ENCODE peak calls at places on chromosomes 2 and 18, in nine cellular contexts. Y is Karpas-422, E is fibroblast of lung, P is PC-3, V is H9, N is NT2/D1, Z is GM23248, F is endothelial cell of umbilical vein, L is neuronal stem cell. I is an unnamed sample.
A peak's percentile ranks its signal among the peaks of the same experiment; 100 is the strongest.

GRCh38 chr2:23351388-23352141 is 33.4 kb upstream of the KLHL29 start:
- DNase-seq in Y (peak; percentile 56), E (peak; percentile 71), P (peak; percentile 69), V (peak; percentile 90), N (peak; percentile 78), Z (peak; percentile 93), F (peak; percentile 74), L (peak; percentile 69), I (no peak)

GRCh38 chr2:144288428-144288827 is 231.5 kb downstream of the ZEB2 start:
- DNase-seq in Y (no peak), E (peak; percentile 32), P (no peak), V (no peak), N (no peak), Z (no peak), F (no peak), L (no peak), I (no peak)

GRCh38 chr2:200782243-200782642 is 29.5 kb upstream of the BZW1 start:
- DNase-seq in Y (no peak), E (no peak), P (no peak), V (no peak), N (no peak), Z (no peak), F (no peak), L (no peak), I (no peak)

GRCh38 chr2:191995285-191995684 is 148.4 kb upstream of the CAVIN2 start:
- DNase-seq in Y (no peak), E (no peak), P (peak; percentile 20), V (no peak), N (no peak), Z (peak; percentile 26), F (peak; percentile 47), L (no peak), I (no peak)

GRCh38 chr18:67318651-67319050 is 197.9 kb downstream of the DSEL start:
- DNase-seq in Y (no peak), E (peak; percentile 34), P (peak; percentile 10), V (no peak), N (no peak), Z (peak; percentile 63), F (no peak), L (no peak), I (no peak)

GRCh38 chr2:199966405-199966804 is 11.0 kb downstream of the MAIP1 start:
- DNase-seq in Y (no peak), E (no peak), P (no peak), V (no peak), N (no peak), Z (no peak), F (no peak), L (no peak), I (no peak)

GRCh38 chr2:165208094-165208493 is 4.2 kb upstream of the SCN3A start:
- DNase-seq in Y (no peak), E (no peak), P (no peak), V (no peak), N (no peak), Z (no peak), F (no peak), L (no peak), I (no peak)

GRCh38 chr2:200860092-200860795 is 4.2 kb downstream of the CLK1 start:
- DNase-seq in Y (no peak), E (peak; percentile 37), P (no peak), V (no peak), N (no peak), Z (peak; percentile 86), F (peak; percentile 49), L (no peak), I (no peak)

GRCh38 chr2:71348302-71348701 is 16.7 kb downstream of the ZNF638 start:
- DNase-seq in Y (peak; percentile 71), E (peak; percentile 40), P (peak; percentile 39), V (no peak), N (no peak), Z (peak; percentile 60), F (peak; percentile 48), L (no peak), I (no peak)

GRCh38 chr2:231425811-231426703 is 30.5 kb downstream of the B3GNT7 start:
- DNase-seq in Y (no peak), E (no peak), P (peak; percentile 34), V (peak; percentile 62), N (peak; percentile 47), Z (no peak), F (no peak), L (no peak), I (no peak)

DNA sequence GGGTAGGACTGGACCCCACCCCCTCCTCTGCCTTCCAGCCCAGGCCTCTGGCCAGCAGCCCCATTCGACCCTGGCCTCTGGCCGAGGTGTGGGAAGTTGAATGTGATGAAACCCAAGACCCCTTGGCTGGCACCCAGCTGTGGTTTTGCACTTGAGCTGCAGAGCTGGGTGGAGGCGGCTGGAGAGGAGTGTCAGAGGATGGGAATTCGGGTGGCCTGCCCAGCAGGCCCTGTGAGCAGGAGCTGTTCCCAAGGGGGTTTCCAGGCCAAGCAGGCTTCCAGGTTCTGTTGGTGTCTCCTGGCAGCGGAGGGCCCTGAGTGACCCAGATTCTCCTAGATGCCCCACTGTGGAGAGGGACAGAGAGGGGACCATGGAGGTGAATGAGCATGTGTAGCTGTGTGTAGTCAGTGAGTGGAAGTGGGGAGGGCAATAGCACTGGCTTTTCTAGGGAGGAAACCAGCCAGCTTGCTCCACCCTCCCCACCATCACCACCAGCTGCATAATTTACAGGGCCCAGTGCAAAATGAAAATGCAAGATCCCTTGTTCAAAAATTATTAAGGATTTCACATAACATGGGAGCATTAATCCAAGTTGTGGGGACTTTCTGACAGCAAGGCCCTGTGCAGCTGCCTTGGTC is 172.2 kb upstream of the HAAO start:
- DNase-seq in Y (no peak), E (peak; percentile 99), P (peak; percentile 78), V (no peak), N (no peak), Z (peak; percentile 97), F (no peak), L (no peak), I (no peak)
- H3K9ac ChIP-seq in Y (no peak overlapping the region), E (no peak overlapping the region), P (no peak overlapping the region), V (no peak overlapping the region), N (no peak overlapping the region), Z (peak overlapping the region; percentile 60), F (no peak overlapping the region), L (no peak overlapping the region), I (no peak overlapping the region)

GRCh38 chr2:169834401-169834800 is 7.1 kb downstream of the UBR3 start:
- DNase-seq in Y (no peak), E (no peak), P (no peak), V (no peak), N (no peak), Z (no peak), F (no peak), L (no peak), I (no peak)

GRCh38 chr2:169840747-169841142 is 13.5 kb downstream of the UBR3 start:
- DNase-seq in Y (peak; percentile 29), E (no peak), P (no peak), V (no peak), N (no peak), Z (no peak), F (no peak), L (no peak), I (no peak)

GRCh38 chr2:169845016-169845415 is 17.8 kb downstream of the UBR3 start:
- DNase-seq in Y (peak; percentile 31), E (no peak), P (no peak), V (no peak), N (no peak), Z (peak; percentile 53), F (no peak), L (no peak), I (no peak)

GRCh38 chr2:169838743-169839489 is 11.7 kb downstream of the UBR3 start:
- DNase-seq in Y (peak; percentile 35), E (no peak), P (no peak), V (no peak), N (no peak), Z (no peak), F (no peak), L (no peak), I (no peak)

DNA sequence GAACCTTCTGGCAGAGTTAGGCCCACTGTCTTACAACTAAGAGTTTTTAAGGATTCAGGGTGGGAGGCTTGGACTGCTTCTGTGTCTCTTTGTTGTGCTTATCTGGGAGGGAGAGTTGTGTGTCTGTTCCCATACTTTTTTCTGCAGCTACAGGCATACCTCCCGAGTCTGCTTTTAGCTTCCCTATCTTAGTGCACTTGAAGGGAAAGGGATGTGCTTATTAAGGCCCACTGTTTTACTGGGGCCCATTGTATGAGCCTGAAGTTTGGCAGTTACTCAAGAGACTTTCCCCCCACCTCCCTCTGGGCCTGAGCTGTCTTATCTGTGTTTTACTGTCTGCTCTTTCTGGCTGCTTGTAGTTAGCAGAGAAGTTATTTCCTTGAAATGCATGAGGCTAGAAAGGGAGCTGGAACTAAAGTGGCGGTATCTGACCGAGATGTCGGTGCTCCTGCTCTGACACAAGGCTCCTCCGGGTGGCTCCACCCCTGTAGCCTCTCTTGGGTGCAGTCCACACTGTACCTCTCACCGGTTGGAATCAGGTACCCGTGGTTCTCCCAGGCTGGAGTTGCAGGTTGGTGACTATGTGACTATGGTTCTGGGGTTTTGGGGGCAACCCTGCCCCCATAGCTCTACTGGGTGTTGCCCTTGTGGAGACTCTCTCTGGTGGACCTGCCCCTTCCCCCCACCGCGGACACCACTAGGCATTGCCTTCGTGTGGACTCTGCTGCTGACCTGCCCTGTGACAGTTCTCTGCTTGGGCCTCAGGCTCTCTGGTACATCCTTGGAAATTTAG is 12.9 kb downstream of the UBR3 start:
- DNase-seq in Y (peak; percentile 36), E (no peak), P (no peak), V (no peak), N (no peak), Z (no peak), F (peak; percentile 15), L (no peak), I (no peak)
- H3K4me1 ChIP-seq in Y (peaks cover 6% of the 10 kb centered on the region), E (no peaks in the 10 kb centered on the region), P (no peaks in the 10 kb centered on the region), V (no peaks in the 10 kb centered on the region), N (no peaks in the 10 kb centered on the region), Z (peaks cover 3% of the 10 kb centered on the region), F (no peaks in the 10 kb centered on the region), L (no peaks in the 10 kb centered on the region), I (no peaks in the 10 kb centered on the region)

GRCh38 chr2:130371723-130372054 is 15.8 kb downstream of the PTPN18 start:
- DNase-seq in Y (no peak), E (no peak), P (no peak), V (no peak), N (no peak), Z (peak; percentile 65), F (no peak), L (no peak), I (no peak)
- H3K9ac ChIP-seq in Y (peak overlapping the region; percentile 98), E (peak overlapping the region; percentile 82), P (no peak overlapping the region), V (peak overlapping the region; percentile 18), N (peak overlapping the region; percentile 83), Z (peak overlapping the region; percentile 91), F (peak overlapping the region; percentile 82), L (peak overlapping the region; percentile 95), I (peak overlapping the region; percentile 82)

GRCh38 chr2:60515751-60516226 is 37.7 kb downstream of the BCL11A start:
- DNase-seq in Y (peak; percentile 67), E (peak; percentile 96), P (peak; percentile 40), V (peak; percentile 24), N (no peak), Z (peak; percentile 96), F (no peak), L (no peak), I (no peak)

GRCh38 chr2:60516383-60516811 is 37.1 kb downstream of the BCL11A start:
- DNase-seq in Y (no peak), E (peak; percentile 94), P (peak; percentile 28), V (peak; percentile 16), N (no peak), Z (peak; percentile 95), F (no peak), L (no peak), I (no peak)

GRCh38 chr2:60516826-60517225 is 36.6 kb downstream of the BCL11A start:
- DNase-seq in Y (no peak), E (no peak), P (no peak), V (no peak), N (no peak), Z (no peak), F (no peak), L (no peak), I (no peak)

GRCh38 chr2:60518567-60518966 is 34.9 kb downstream of the BCL11A start:
- DNase-seq in Y (no peak), E (no peak), P (no peak), V (no peak), N (no peak), Z (peak; percentile 34), F (no peak), L (no peak), I (no peak)

GRCh38 chr2:60517441-60517840 is 36.0 kb downstream of the BCL11A start:
- DNase-seq in Y (no peak), E (peak; percentile 56), P (no peak), V (peak; percentile 25), N (no peak), Z (peak; percentile 20), F (no peak), L (no peak), I (no peak)
- H3K4me1 ChIP-seq in Y (peaks cover 94% of the 10 kb centered on the region), E (peaks cover 2% of the 10 kb centered on the region), P (peaks cover 24% of the 10 kb centered on the region), V (peaks cover 44% of the 10 kb centered on the region), N (peaks cover 28% of the 10 kb centered on the region), Z (peaks cover 59% of the 10 kb centered on the region), F (no peaks in the 10 kb centered on the region), L (no peaks in the 10 kb centered on the region), I (no peaks in the 10 kb centered on the region)

I was measured in MM.1S.